ENCODE peak calls at places on chromosome 15, in four cellular contexts. O, H, T and S are unnamed samples. For H3K27me3, the result is how much of the 10 kb centered on the place peaks cover.

GRCh38 chr15:24878153-24878552 is 76.6 kb upstream of the SNRPN start:
- DNase-seq in O (peak), H (peak), T (no peak), S (no peak)

GRCh38 chr15:78139564-78139963 is 8.3 kb upstream of the CIB2 start:
- DNase-seq in O (no peak), H (no peak), T (no peak), S (no peak)

GRCh38 chr15:71106802-71107500 is 8.3 kb upstream of the THSD4 start:
- DNase-seq in O (peak), H (no peak), T (no peak), S (no peak)

GRCh38 chr15:36252117-36252711 is 327.2 kb upstream of the CDIN1 start:
- DNase-seq in O (no peak), H (no peak), T (no peak), S (no peak)

GRCh38 chr15:96692826-96693225 is 362.3 kb downstream of the NR2F2 start:
- DNase-seq in O (no peak), H (no peak), T (no peak), S (no peak)

GRCh38 chr15:55661431-55661830 is 73.3 kb upstream of the PYGO1 start:
- DNase-seq in O (no peak), H (peak), T (no peak), S (no peak)

GRCh38 chr15:88987590-88987950 is 74.4 kb upstream of the MFGE8 start:
- DNase-seq in O (no peak), H (no peak), T (no peak), S (no peak)

GRCh38 chr15:64919721-64920120 is 8.0 kb downstream of the ANKDD1A start:
- DNase-seq in O (no peak), H (no peak), T (no peak), S (no peak)

GRCh38 chr15:97316362-97316761 is 644.1 kb upstream of the ARRDC4 start:
- DNase-seq in O (no peak), H (no peak), T (no peak), S (no peak)

GRCh38 chr15:58213587-58214360 is 75.6 kb downstream of the AQP9 start:
- DNase-seq in O (no peak), H (no peak), T (no peak), S (no peak)

GRCh38 chr15:67479781-67480180 is 41.1 kb upstream of the C15orf61 start:
- DNase-seq in O (no peak), H (peak), T (no peak), S (no peak)

GRCh38 chr15:68639926-68640600 is 61.3 kb downstream of the CORO2B start:
- DNase-seq in O (peak), H (no peak), T (no peak), S (no peak)

GRCh38 chr15:48550822-48551525 is 94.5 kb downstream of the FBN1 start:
- DNase-seq in O (no peak), H (no peak), T (no peak), S (no peak)

GRCh38 chr15:25763206-25763880 is 99.8 kb downstream of the ATP10A start:
- DNase-seq in O (no peak), H (no peak), T (no peak), S (no peak)

GRCh38 chr15:101128191-101128590 is 123.7 kb downstream of the CHSY1 start:
- DNase-seq in O (peak), H (peak), T (peak), S (peak)

GRCh38 chr15:64461577-64462162 is 1.3 kb downstream of the ZNF609 start:
- DNase-seq in O (no peak), H (peak), T (no peak), S (no peak)

GRCh38 chr15:78162038-78162437 is 12.9 kb downstream of the IDH3A start:
- DNase-seq in O (no peak), H (no peak), T (no peak), S (no peak)

GRCh38 chr15:61025746-61026256 is 203.3 kb downstream of the RORA start:
- DNase-seq in O (no peak), H (no peak), T (no peak), S (no peak)

GRCh38 chr15:78207641-78208340 is 26.6 kb downstream of the ACSBG1 start:
- DNase-seq in O (no peak), H (no peak), T (no peak), S (no peak)

GRCh38 chr15:70182858-70183695 is 85.4 kb upstream of the TLE3 start:
- DNase-seq in O (peak), H (no peak), T (no peak), S (no peak)

GRCh38 chr15:56076651-56077050 is 83.2 kb upstream of the NEDD4 start:
- DNase-seq in O (no peak), H (no peak), T (no peak), S (no peak)

GRCh38 chr15:60243769-60244168 is 154.0 kb downstream of the ANXA2 start:
- DNase-seq in O (no peak), H (no peak), T (no peak), S (no peak)

GRCh38 chr15:28878209-28878608 is 7.6 kb upstream of the APBA2 start:
- DNase-seq in O (no peak), H (no peak), T (no peak), S (no peak)

GRCh38 chr15:44157679-44158078 is 37.4 kb downstream of the FRMD5 start:
- DNase-seq in O (peak), H (peak), T (peak), S (peak)

DNA sequence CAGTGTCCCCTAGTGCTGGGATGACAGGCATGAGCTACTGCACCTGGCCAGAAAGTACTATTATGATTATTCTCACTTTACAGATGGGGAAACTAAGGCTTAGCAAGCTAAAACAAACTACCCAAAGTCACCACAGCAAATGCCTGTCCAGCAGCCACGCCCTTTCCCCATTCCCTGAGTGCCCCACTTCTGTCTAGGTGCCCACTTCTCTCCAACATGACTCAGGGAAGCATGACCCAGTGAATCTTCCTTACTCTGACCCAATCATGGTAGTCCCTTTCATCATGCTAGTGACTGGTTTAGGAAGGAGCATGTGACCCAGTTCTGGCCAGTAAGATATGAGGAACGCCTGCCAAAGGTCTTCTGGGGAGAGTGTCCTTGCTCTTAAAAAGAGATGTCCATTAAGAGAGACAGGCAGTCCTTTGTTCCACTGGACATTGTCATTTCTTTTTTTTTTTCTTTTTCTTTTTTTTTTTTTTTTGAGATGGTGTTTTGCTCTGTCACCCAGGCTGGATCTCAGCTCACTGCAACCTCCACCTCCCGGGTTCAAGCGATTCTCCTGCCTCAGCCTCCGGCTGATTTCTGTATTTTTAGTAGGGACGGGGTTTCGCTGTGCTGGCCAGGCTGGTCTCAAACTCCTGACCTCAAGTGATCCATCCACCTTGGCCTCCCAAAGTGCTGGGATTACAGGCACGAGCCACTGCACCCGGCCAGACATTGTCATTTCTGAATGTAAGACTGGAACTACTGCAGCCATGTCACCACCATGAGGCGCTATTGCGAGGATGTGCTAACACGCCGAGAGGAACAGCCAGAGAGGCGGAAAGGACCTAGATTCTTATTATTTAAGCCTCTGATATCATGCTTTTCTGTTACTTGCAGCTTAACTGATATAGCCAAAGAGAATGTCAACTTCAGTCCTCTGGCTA is 19.8 kb downstream of the MEGF11 start:
- DNase-seq in O (peak), H (no peak), T (no peak), S (no peak)
- TF ChIP-seq CTCF in O (no peak), H (peak), T (no peak), S (no peak)

DNA sequence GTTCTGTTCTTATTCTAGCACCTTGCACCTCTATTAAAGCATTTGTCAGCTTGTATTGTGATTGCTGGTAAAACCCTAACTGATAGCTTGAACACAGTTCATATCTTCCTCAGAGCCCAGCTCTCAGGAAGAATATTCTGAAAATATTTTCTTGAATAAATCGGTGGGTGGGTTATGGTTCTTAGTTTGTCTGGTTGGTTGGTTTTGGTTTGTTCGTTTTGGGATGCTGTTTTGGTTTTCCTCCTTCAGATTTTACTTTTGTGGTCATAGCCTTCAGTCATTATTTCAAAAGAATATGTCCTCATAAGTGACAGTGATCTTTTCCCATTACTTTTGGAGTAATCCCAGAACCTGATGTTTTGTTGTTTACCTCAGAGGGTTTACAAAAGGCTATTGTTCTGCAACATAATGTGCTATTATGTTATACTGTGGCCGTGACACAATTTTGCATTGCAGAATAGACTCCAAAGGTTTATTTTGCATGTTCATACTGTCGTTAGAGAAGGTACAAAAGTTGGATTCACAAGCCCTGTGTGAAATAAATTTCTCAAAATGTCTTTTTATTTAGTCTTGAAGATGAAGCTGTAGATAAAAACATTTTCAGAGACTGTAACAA is 2.7 kb upstream of the TMEM87A start:
- DNase-seq in O (peak), H (peak), T (no peak), S (no peak)
- H3K4me3 ChIP-seq in O (peak), H (no peak), T (no peak), S (peak)

GRCh38 chr15:74225928-74226327 is 10.2 kb upstream of the CCDC33 start:
- DNase-seq in O (no peak), H (no peak), T (no peak), S (no peak)
- H3K27me3 ChIP-seq in O (under half), H (under half), T (half or more), S (under half)

DNA sequence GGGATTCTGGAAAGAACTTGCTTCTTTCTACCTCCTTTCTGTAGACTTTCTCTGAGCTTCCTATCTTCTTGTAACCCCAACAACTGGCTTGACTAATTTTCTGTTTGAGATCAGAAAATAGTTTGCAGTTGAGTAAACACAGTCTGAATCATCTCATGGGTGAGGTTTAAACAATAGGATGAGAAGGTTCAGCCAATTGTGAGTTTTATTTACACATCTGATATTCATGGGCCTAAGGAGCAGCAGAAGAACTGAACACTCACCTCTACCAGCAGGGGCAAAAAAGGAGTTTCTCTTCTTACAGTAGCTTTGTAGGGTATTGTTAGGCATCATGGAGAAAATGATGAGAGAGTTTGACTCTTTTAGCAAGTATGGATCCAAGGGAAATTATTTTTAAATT is 54.2 kb downstream of the DTWD1 start:
- DNase-seq in O (peak), H (peak), T (peak), S (peak)
- TF ChIP-seq CTCF in O (peak), H (no peak), T (peak), S (peak)

DNA sequence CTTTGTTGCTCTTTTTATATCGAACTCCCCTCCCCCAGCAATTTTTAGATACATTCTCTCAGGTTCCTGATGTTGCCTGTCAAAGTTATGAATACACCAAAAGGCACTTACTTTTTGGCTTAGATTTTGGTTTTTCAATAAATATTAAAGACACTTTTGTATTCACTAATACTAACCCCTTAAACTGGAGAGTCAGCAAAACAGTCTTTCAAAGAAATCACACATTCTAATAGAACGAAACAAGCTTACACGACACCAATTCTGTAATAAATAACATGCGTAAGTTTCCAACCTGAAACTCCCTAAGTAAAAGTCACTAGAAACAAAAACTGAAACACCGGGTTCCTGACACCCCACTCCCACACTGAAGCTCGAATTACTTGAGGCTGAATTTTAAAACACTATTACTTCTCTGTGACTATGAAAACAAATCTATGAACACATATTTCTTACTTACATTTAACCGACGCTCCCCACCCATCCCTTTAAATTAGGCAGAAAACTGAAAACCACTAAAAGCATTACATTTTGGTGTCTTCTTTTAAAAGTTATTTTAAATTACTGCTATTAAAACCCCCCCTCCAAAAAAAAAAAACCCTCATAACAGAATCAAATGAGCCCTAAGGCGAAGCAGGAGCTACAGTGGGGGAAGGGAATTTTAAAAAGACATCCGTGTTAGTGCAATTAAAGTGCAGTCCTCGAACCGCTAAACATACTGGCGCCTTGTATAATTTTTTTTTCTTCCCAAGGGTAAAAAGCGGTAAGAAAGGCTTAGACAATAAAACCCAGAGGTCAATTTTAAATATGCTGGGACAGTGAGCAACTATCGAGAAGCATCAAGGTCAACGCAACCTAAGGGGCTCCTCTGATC is 940 bp downstream of the SPPL2A start:
- DNase-seq in O (peak), H (peak), T (no peak), S (no peak)
- H3K4me3 ChIP-seq in O (peak), H (peak), T (peak), S (peak)

GRCh38 chr15:52803543-52804306 is 13.6 kb upstream of the ONECUT1 start:
- DNase-seq in O (no peak), H (no peak), T (no peak), S (no peak)

GRCh38 chr15:52805351-52806283 is 15.5 kb upstream of the ONECUT1 start:
- DNase-seq in O (no peak), H (no peak), T (no peak), S (no peak)

GRCh38 chr15:52804526-52805081 is 14.5 kb upstream of the ONECUT1 start:
- DNase-seq in O (no peak), H (no peak), T (no peak), S (no peak)

GRCh38 chr15:52808441-52808840 is 18.3 kb upstream of the ONECUT1 start:
- DNase-seq in O (no peak), H (no peak), T (no peak), S (no peak)

GRCh38 chr15:52806284-52806655 is 16.1 kb upstream of the ONECUT1 start:
- DNase-seq in O (no peak), H (no peak), T (no peak), S (no peak)
- H3K27me3 ChIP-seq in O (under half), H (half or more), T (half or more), S (under half)

DNA sequence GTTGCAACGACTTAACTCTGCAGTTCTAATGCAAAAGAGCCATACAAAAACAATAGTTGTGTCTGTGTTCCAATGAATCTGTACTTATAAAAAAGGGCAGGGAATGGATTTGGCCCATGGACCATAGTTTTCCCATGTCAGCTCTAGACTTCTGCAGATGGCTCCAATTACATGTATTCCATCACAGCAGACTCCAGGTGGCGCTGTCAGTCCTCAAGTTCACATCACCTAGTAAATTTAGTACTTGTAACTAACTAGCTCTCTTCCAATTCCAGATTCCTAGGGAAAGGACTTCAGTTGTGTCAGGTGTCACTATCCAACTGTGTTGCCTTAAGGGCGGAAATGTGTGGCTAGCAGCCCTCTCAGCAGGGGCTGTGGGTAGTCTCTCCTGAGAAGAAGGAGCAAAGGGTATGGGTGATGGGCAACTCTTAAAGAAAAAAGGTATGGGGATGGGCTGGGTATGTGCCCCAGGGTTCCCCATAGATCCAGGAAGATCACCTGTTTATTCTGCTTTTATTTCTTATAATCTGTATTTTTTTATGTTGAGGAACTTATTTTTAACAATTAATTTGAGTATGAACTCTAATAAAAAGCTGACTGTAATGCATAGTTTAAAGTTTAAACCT is 36.2 kb downstream of the BBS4 start:
- DNase-seq in O (peak), H (peak), T (peak), S (no peak)
- TF ChIP-seq CTCF in O (peak), H (peak), T (peak), S (peak)

GRCh38 chr15:99487337-99487730 is 78.5 kb upstream of the MEF2A start:
- DNase-seq in O (no peak), H (no peak), T (no peak), S (no peak)
- H3K4me3 ChIP-seq in O (no peak), H (no peak), T (no peak), S (no peak)